ENCODE peak calls at places on chromosomes 7 and 10, in ten cellular contexts. One of them, this sample, is unnamed.

GRCh38 chr10:133359554-133359971 is 1.7 kb upstream of the FUOM start:
- DNase-seq in PC-9: peak
- DNase-seq in osteocyte: no peak
- DNase-seq in NB4: no peak
- DNase-seq in lower lobe of right lung: no peak
- DNase-seq in WTC11: no peak
- DNase-seq in fibroblast of lung: no peak
- DNase-seq in astrocyte: no peak
- DNase-seq in heart right ventricle: no peak
- DNase-seq in colonic mucosa: peak
- DNase-seq in this sample: no peak

GRCh38 chr7:143258830-143259229 is 4.4 kb upstream of the GSTK1 start:
- DNase-seq in astrocyte: no peak
- DNase-seq in lower lobe of right lung: no peak
- DNase-seq in colonic mucosa: no peak
- DNase-seq in WTC11: no peak
- DNase-seq in osteocyte: no peak
- DNase-seq in heart right ventricle: no peak
- DNase-seq in fibroblast of lung: no peak
- DNase-seq in NB4: no peak
- DNase-seq in PC-9: no peak
- DNase-seq in this sample: no peak

GRCh38 chr10:93493162-93493561 is 3.2 kb upstream of the CEP55 start:
- DNase-seq in colonic mucosa: no peak
- DNase-seq in NB4: no peak
- DNase-seq in lower lobe of right lung: no peak
- DNase-seq in PC-9: no peak
- DNase-seq in astrocyte: no peak
- DNase-seq in heart right ventricle: no peak
- DNase-seq in fibroblast of lung: no peak
- DNase-seq in WTC11: no peak
- DNase-seq in osteocyte: no peak
- DNase-seq in this sample: no peak

GRCh38 chr10:25573281-25573680 is 360.7 kb upstream of the MYO3A start:
- DNase-seq in colonic mucosa: no peak
- DNase-seq in lower lobe of right lung: no peak
- DNase-seq in astrocyte: no peak
- DNase-seq in NB4: no peak
- DNase-seq in osteocyte: no peak
- DNase-seq in fibroblast of lung: no peak
- DNase-seq in PC-9: no peak
- DNase-seq in heart right ventricle: no peak
- DNase-seq in WTC11: no peak
- DNase-seq in this sample: no peak

GRCh38 chr10:6313107-6313895 is 110.6 kb downstream of the PFKFB3 start:
- DNase-seq in astrocyte: peak
- DNase-seq in lower lobe of right lung: no peak
- DNase-seq in heart right ventricle: no peak
- DNase-seq in PC-9: no peak
- DNase-seq in colonic mucosa: no peak
- DNase-seq in NB4: no peak
- DNase-seq in WTC11: no peak
- DNase-seq in osteocyte: no peak
- DNase-seq in fibroblast of lung: peak
- DNase-seq in this sample: no peak

GRCh38 chr7:41820117-41820671 is 117.3 kb upstream of the INHBA start:
- DNase-seq in fibroblast of lung: peak
- DNase-seq in lower lobe of right lung: no peak
- DNase-seq in PC-9: no peak
- DNase-seq in NB4: no peak
- DNase-seq in osteocyte: no peak
- DNase-seq in colonic mucosa: no peak
- DNase-seq in astrocyte: no peak
- DNase-seq in heart right ventricle: no peak
- DNase-seq in WTC11: no peak
- DNase-seq in this sample: no peak

GRCh38 chr7:28853834-28854749 is 104.0 kb downstream of the TRIL start:
- DNase-seq in astrocyte: no peak
- DNase-seq in heart right ventricle: peak
- DNase-seq in colonic mucosa: peak
- DNase-seq in lower lobe of right lung: peak
- DNase-seq in WTC11: peak
- DNase-seq in NB4: peak
- DNase-seq in PC-9: peak
- DNase-seq in fibroblast of lung: peak
- DNase-seq in osteocyte: peak
- DNase-seq in this sample: peak

GRCh38 chr10:132893090-132893489 is 49.3 kb downstream of the CFAP46 start:
- DNase-seq in astrocyte: no peak
- DNase-seq in PC-9: no peak
- DNase-seq in osteocyte: no peak
- DNase-seq in NB4: no peak
- DNase-seq in heart right ventricle: no peak
- DNase-seq in lower lobe of right lung: no peak
- DNase-seq in fibroblast of lung: no peak
- DNase-seq in colonic mucosa: no peak
- DNase-seq in WTC11: no peak
- DNase-seq in this sample: peak

GRCh38 chr7:139431010-139431409 is 52.5 kb downstream of the KLRG2 start:
- DNase-seq in PC-9: peak
- DNase-seq in NB4: no peak
- DNase-seq in colonic mucosa: no peak
- DNase-seq in heart right ventricle: no peak
- DNase-seq in astrocyte: no peak
- DNase-seq in fibroblast of lung: no peak
- DNase-seq in osteocyte: no peak
- DNase-seq in WTC11: no peak
- DNase-seq in lower lobe of right lung: no peak
- DNase-seq in this sample: no peak

GRCh38 chr10:129339191-129339590 is 127.8 kb upstream of the MGMT start:
- DNase-seq in fibroblast of lung: no peak
- DNase-seq in NB4: no peak
- DNase-seq in WTC11: no peak
- DNase-seq in colonic mucosa: no peak
- DNase-seq in heart right ventricle: no peak
- DNase-seq in astrocyte: no peak
- DNase-seq in PC-9: no peak
- DNase-seq in osteocyte: peak
- DNase-seq in lower lobe of right lung: no peak
- DNase-seq in this sample: no peak

GRCh38 chr7:124723012-124723411 is 42.6 kb downstream of the GPR37 start:
- DNase-seq in lower lobe of right lung: no peak
- DNase-seq in fibroblast of lung: peak
- DNase-seq in colonic mucosa: no peak
- DNase-seq in NB4: no peak
- DNase-seq in PC-9: no peak
- DNase-seq in WTC11: no peak
- DNase-seq in osteocyte: no peak
- DNase-seq in astrocyte: peak
- DNase-seq in heart right ventricle: no peak
- DNase-seq in this sample: no peak

GRCh38 chr10:132162021-132162531 is 24.7 kb upstream of the DPYSL4 start:
- DNase-seq in osteocyte: no peak
- DNase-seq in NB4: no peak
- DNase-seq in colonic mucosa: no peak
- DNase-seq in heart right ventricle: no peak
- DNase-seq in WTC11: no peak
- DNase-seq in astrocyte: no peak
- DNase-seq in fibroblast of lung: no peak
- DNase-seq in lower lobe of right lung: peak
- DNase-seq in PC-9: no peak
- DNase-seq in this sample: no peak

GRCh38 chr7:64794171-64794844 is at the start of gene ZNF138:
- DNase-seq in fibroblast of lung: peak
- DNase-seq in heart right ventricle: peak
- DNase-seq in colonic mucosa: peak
- DNase-seq in WTC11: peak
- DNase-seq in lower lobe of right lung: peak
- DNase-seq in PC-9: peak
- DNase-seq in osteocyte: peak
- DNase-seq in astrocyte: peak
- DNase-seq in NB4: peak
- DNase-seq in this sample: peak
- TF ChIP-seq CTCF in fibroblast of lung: peak
- TF ChIP-seq CTCF in heart right ventricle: no peak
- TF ChIP-seq CTCF in colonic mucosa: no peak
- TF ChIP-seq CTCF in WTC11: no peak
- TF ChIP-seq CTCF in lower lobe of right lung: no peak
- TF ChIP-seq CTCF in PC-9: no peak
- TF ChIP-seq CTCF in osteocyte: no peak
- TF ChIP-seq CTCF in astrocyte: no peak
- TF ChIP-seq CTCF in NB4: no peak
- TF ChIP-seq CTCF in this sample: no peak

DNA sequence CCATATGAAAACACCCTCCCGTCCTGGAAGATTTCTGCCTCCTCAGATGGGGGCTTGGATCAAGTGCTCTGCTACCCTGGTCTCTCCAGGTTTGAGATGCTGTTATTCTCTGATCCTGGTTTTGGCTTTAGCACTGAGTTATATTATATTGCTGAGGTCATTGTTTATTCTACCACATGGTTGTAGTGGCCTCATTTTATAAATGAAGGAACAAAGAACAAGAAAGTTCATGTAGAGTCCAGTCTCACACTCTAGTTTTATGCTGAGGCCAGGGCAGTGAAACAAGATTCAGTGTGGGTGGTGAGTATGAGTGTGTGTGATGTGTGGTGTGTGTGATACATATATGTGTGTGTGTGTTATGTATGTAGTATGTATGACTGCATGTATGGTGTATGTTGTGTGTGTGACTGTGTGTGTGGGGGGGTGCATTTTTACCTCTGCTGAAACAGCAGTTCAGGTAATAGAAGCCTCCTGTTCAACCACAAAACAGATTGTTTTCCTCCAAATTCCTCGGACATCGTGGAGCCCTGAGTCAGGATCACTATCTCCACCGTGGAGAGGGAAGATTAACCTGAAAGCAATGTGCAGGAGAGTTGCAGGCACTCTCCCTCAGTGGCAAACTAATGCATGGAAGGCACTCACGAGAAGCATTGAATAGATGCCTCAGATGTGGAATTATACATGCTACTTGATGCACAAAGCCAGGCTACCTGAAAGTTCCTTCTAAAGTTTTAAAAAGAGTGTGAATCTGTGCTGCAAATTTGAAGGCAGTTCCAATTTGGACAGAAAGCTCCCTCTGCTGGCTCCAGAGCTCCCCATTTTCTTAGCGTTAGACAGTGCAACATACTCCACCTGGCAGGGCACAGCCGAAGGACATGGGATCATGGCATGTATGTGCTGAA is 80.6 kb downstream of the C7orf25 start:
- DNase-seq in fibroblast of lung: peak
- DNase-seq in PC-9: peak
- DNase-seq in astrocyte: peak
- DNase-seq in lower lobe of right lung: peak
- DNase-seq in osteocyte: no peak
- DNase-seq in colonic mucosa: peak
- DNase-seq in NB4: peak
- DNase-seq in heart right ventricle: peak
- DNase-seq in WTC11: peak
- DNase-seq in this sample: peak
- TF ChIP-seq CTCF in fibroblast of lung: peak
- TF ChIP-seq CTCF in PC-9: peak
- TF ChIP-seq CTCF in astrocyte: peak
- TF ChIP-seq CTCF in lower lobe of right lung: peak
- TF ChIP-seq CTCF in osteocyte: peak
- TF ChIP-seq CTCF in colonic mucosa: peak
- TF ChIP-seq CTCF in NB4: peak
- TF ChIP-seq CTCF in heart right ventricle: peak
- TF ChIP-seq CTCF in WTC11: no peak
- TF ChIP-seq CTCF in this sample: peak

GRCh38 chr7:151172273-151173141 is 5.0 kb upstream of the GBX1 start:
- DNase-seq in colonic mucosa: peak
- DNase-seq in PC-9: peak
- DNase-seq in WTC11: peak
- DNase-seq in astrocyte: peak
- DNase-seq in NB4: peak
- DNase-seq in fibroblast of lung: peak
- DNase-seq in lower lobe of right lung: peak
- DNase-seq in osteocyte: peak
- DNase-seq in heart right ventricle: peak
- DNase-seq in this sample: peak
- TF ChIP-seq CTCF in colonic mucosa: peak
- TF ChIP-seq CTCF in PC-9: peak
- TF ChIP-seq CTCF in WTC11: peak
- TF ChIP-seq CTCF in astrocyte: peak
- TF ChIP-seq CTCF in NB4: peak
- TF ChIP-seq CTCF in fibroblast of lung: peak
- TF ChIP-seq CTCF in lower lobe of right lung: peak
- TF ChIP-seq CTCF in osteocyte: peak
- TF ChIP-seq CTCF in heart right ventricle: peak
- TF ChIP-seq CTCF in this sample: peak

GRCh38 chr7:16114071-16114470 is 307.3 kb downstream of the CRPPA start:
- DNase-seq in fibroblast of lung: no peak
- DNase-seq in colonic mucosa: no peak
- DNase-seq in heart right ventricle: no peak
- DNase-seq in astrocyte: no peak
- DNase-seq in PC-9: no peak
- DNase-seq in osteocyte: no peak
- DNase-seq in lower lobe of right lung: no peak
- DNase-seq in WTC11: no peak
- DNase-seq in NB4: no peak
- DNase-seq in this sample: no peak

GRCh38 chr7:16113058-16113457 is 308.3 kb downstream of the CRPPA start:
- DNase-seq in fibroblast of lung: no peak
- DNase-seq in osteocyte: no peak
- DNase-seq in WTC11: no peak
- DNase-seq in PC-9: no peak
- DNase-seq in lower lobe of right lung: no peak
- DNase-seq in NB4: no peak
- DNase-seq in heart right ventricle: no peak
- DNase-seq in colonic mucosa: no peak
- DNase-seq in astrocyte: no peak
- DNase-seq in this sample: no peak

GRCh38 chr7:16115374-16115773 is 306.0 kb downstream of the CRPPA start:
- DNase-seq in colonic mucosa: no peak
- DNase-seq in NB4: no peak
- DNase-seq in heart right ventricle: no peak
- DNase-seq in WTC11: no peak
- DNase-seq in fibroblast of lung: no peak
- DNase-seq in lower lobe of right lung: no peak
- DNase-seq in astrocyte: no peak
- DNase-seq in osteocyte: no peak
- DNase-seq in PC-9: no peak
- DNase-seq in this sample: no peak

GRCh38 chr7:16114633-16115032 is 306.7 kb downstream of the CRPPA start:
- DNase-seq in fibroblast of lung: peak
- DNase-seq in osteocyte: no peak
- DNase-seq in astrocyte: peak
- DNase-seq in heart right ventricle: no peak
- DNase-seq in colonic mucosa: no peak
- DNase-seq in WTC11: no peak
- DNase-seq in lower lobe of right lung: no peak
- DNase-seq in NB4: peak
- DNase-seq in PC-9: no peak
- DNase-seq in this sample: no peak
- TF ChIP-seq CTCF in fibroblast of lung: peak
- TF ChIP-seq CTCF in osteocyte: peak
- TF ChIP-seq CTCF in astrocyte: peak
- TF ChIP-seq CTCF in heart right ventricle: peak
- TF ChIP-seq CTCF in colonic mucosa: no peak
- TF ChIP-seq CTCF in WTC11: no peak
- TF ChIP-seq CTCF in lower lobe of right lung: peak
- TF ChIP-seq CTCF in NB4: no peak
- TF ChIP-seq CTCF in PC-9: peak
- TF ChIP-seq CTCF in this sample: peak